ENCODE peak calls at places on chromosomes 11 and 22, in five cellular contexts. S is PC-3, G is OCI-LY7, U is SK-N-SH, P is hepatocyte. X is an unnamed sample. For H3K9me2, the result is how much of the 10 kb centered on the place peaks cover.

GRCh38 chr11:33897761-33898403 is 6.0 kb upstream of the LMO2 start:
- DNase-seq in S (no peak), G (no peak), U (no peak), P (no peak), X (peak)

GRCh38 chr11:2609345-2609744 is 90.4 kb downstream of the KCNQ1OT1 start:
- DNase-seq in S (no peak), G (no peak), U (no peak), P (no peak), X (no peak)

GRCh38 chr11:44630511-44631210 is 65.2 kb downstream of the CD82 start:
- DNase-seq in S (no peak), G (no peak), U (no peak), P (peak), X (no peak)

GRCh38 chr11:44944853-44945235 is 5.8 kb downstream of the TP53I11 start:
- DNase-seq in S (peak), G (no peak), U (no peak), P (no peak), X (no peak)

GRCh38 chr22:44930016-44930710 is 79.6 kb downstream of the PHF21B start:
- DNase-seq in S (no peak), G (no peak), U (peak), P (no peak), X (no peak)

GRCh38 chr11:91947215-91947614 is 277.4 kb upstream of the FAT3 start:
- DNase-seq in S (peak), G (no peak), U (no peak), P (no peak), X (peak)

GRCh38 chr11:35919244-35919643 is 24.6 kb upstream of the LDLRAD3 start:
- DNase-seq in S (peak), G (no peak), U (no peak), P (no peak), X (no peak)

GRCh38 chr22:43398246-43398645 is 13.6 kb upstream of the MPPED1 start:
- DNase-seq in S (no peak), G (no peak), U (no peak), P (no peak), X (no peak)

GRCh38 chr11:94767701-94768601 is at the start of gene AMOTL1:
- DNase-seq in S (peak), G (no peak), U (peak), P (peak), X (peak)
- H3K27ac ChIP-seq in S (peak), G (no peak), U (peak), P (peak), X (peak)

DNA sequence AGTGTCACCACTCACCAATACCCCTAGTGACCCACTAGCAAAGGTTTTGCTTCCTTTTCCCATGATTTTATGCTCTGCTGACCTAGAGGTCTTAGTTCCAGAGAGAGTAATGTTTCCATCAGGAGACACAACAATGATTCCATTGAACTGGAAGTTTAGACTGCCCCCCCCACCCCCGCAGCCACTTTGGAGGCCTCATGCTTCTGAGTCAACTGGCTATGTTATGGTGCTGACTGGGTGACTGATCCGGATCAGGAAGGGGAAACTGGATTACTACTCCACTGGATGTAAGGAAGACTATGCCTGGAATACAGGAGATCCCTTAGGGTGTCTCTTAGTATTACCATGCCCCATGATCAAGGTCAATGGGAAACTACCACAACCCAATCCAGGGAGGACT is 633.6 kb downstream of the OPCML start:
- DNase-seq in S (no peak), G (no peak), U (no peak), P (no peak), X (no peak)
- H3K9me2 ChIP-seq in S (under half), G (under half), U (under half), P (under half), X (under half)

GRCh38 chr11:818396-819128 is at the start of gene PNPLA2:
- DNase-seq in S (peak), G (no peak), U (no peak), P (peak), X (peak)
- H2AFZ ChIP-seq in S (peak), G (peak), U (peak), P (peak), X (peak)

GRCh38 chr11:72599325-72600117 is 74.7 kb downstream of the PDE2A start:
- DNase-seq in S (peak), G (no peak), U (no peak), P (no peak), X (peak)
- H3K27ac ChIP-seq in S (no peak), G (no peak), U (no peak), P (no peak), X (no peak)

GRCh38 chr11:132898021-132898420 is 634.3 kb downstream of the OPCML start:
- DNase-seq in S (no peak), G (no peak), U (no peak), P (no peak), X (no peak)
- H3K9me2 ChIP-seq in S (under half), G (under half), U (under half), P (under half), X (under half)

DNA sequence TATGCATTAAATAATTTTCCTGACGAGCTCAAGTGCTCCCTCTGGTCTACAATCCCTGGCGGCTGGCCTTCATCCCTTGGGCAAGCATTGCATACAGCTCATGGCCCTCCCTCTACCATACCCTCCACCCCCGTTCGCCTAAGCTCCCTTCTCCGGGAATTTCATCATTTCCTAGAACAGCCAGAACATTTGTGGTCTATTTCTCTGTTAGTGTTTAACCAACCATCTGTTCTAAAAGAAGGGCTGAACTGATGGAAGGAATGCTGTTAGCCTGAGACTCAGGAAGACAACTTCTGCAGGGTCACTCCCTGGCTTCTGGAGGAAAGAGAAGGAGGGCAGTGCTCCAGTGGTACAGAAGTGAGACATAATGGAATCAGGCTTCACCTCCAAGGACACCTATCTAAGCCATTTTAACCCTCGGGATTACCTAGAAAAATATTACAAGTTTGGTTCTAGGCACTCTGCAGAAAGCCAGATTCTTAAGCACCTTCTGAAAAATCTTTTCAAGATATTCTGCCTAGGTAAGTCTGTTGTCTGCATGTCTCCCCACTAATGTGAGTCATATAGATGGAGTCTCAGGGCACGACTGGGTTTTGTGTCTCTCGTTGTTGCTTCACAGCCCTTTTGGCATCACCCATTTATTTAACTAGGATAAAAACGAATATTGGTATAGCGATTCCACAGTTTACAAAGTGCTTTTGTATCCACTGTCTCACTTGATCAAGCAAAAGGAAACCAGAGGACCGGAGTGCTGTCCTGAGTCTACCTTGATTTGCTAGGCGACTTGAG is at the start of gene NNMT:
- DNase-seq in S (peak), G (no peak), U (no peak), P (peak), X (peak)
- H2AFZ ChIP-seq in S (peak), G (no peak), U (peak), P (no peak), X (no peak)

DNA sequence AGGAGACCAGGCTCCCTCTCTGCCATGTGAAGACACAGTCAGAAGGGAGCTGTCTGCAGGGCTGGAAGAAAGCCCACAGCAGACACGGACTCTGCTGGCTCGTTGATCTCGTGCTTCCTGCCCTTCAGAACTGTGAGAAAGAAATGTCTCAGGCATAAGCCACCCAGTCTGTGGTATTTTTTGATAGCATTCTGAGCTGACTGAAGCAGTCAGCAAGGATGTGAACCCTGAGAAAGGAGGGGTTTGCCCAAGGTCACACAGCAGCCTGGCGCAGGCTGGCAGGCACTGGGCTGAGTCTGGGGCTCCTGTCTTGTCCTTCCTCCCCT is 255.1 kb upstream of the B3GAT1 start:
- DNase-seq in S (no peak), G (no peak), U (no peak), P (no peak), X (no peak)
- H3K27ac ChIP-seq in S (no peak), G (no peak), U (no peak), P (no peak), X (no peak)

DNA sequence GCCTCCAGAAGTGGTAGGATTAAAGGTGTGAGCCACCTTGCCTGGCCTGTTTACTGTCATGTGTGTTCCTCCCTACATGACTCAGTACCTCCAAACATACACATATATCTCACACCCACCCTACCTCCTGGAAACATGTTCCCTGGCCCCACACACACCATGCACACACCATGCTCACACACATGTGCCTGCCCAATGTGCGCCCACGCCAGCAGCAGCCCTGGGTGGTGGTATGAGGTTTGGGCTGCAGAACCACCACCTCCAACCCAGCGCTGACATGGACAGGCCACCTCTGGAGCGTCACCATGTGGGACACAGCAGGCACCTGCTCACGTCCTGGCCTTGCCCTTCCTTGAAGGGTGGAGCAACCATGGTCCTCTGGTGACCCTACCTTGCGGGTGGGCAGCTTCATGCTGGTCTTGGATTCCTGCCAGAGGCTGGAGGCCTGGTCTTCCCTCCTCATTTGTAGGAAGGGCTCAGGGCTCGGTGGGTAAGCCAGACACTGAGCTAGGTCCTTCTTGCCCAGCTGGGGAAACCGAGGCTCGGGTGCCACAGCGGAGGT is 37.9 kb downstream of the KIAA1671 start:
- DNase-seq in S (no peak), G (no peak), U (no peak), P (no peak), X (no peak)
- H3K9me2 ChIP-seq in S (under half), G (under half), U (under half), P (under half), X (under half)

X was measured in GM23248.